ENCODE peak calls at places on chromosomes 7 and 10, in nine cellular contexts. V, M, R, O, C, T, L, Z and G are unnamed samples.
A peak's percentile ranks its signal among the peaks of the same experiment; 100 is the strongest.

GRCh38 chr10:11533328-11533781 is 78.1 kb downstream of the USP6NL start:
- DNase-seq in V (no peak), M (peak; percentile 34), R (peak; percentile 38), O (no peak), C (no peak), T (no peak), L (no peak), Z (no peak), G (no peak)

GRCh38 chr7:51455948-51456347 is 139.3 kb upstream of the COBL start:
- DNase-seq in V (no peak), M (peak; percentile 32), R (no peak), O (no peak), C (no peak), T (no peak), L (no peak), Z (no peak), G (no peak)

GRCh38 chr7:68399991-68400590 is 1198.2 kb upstream of the AUTS2 start:
- DNase-seq in V (no peak), M (no peak), R (no peak), O (no peak), C (no peak), T (no peak), L (no peak), Z (no peak), G (no peak)

GRCh38 chr7:130432886-130433285 is 7.9 kb downstream of the CEP41 start:
- DNase-seq in V (no peak), M (no peak), R (peak; percentile 6), O (no peak), C (no peak), T (no peak), L (no peak), Z (no peak), G (no peak)

GRCh38 chr10:76558586-76558985 is 1079.0 kb downstream of the KCNMA1 start:
- DNase-seq in V (peak; percentile 84), M (no peak), R (peak; percentile 45), O (no peak), C (no peak), T (no peak), L (no peak), Z (no peak), G (no peak)

GRCh38 chr7:6221340-6222319 is 50.8 kb downstream of the CYTH3 start:
- DNase-seq in V (no peak), M (no peak), R (no peak), O (no peak), C (no peak), T (no peak), L (peak; percentile 14), Z (peak; percentile 74), G (no peak)

GRCh38 chr7:39749177-39749576 is 125.8 kb downstream of the RALA start:
- DNase-seq in V (no peak), M (no peak), R (peak; percentile 26), O (no peak), C (no peak), T (no peak), L (no peak), Z (no peak), G (no peak)

GRCh38 chr10:21740989-21741388 is 207.0 kb downstream of the MLLT10 start:
- DNase-seq in V (no peak), M (no peak), R (no peak), O (no peak), C (no peak), T (no peak), L (no peak), Z (peak; percentile 64), G (no peak)

GRCh38 chr7:44143606-44144250 is 2.6 kb upstream of the MYL7 start:
- DNase-seq in V (no peak), M (no peak), R (no peak), O (no peak), C (peak; percentile 10), T (no peak), L (no peak), Z (no peak), G (no peak)

GRCh38 chr7:46168671-46169383 is 247.8 kb upstream of the IGFBP3 start:
- DNase-seq in V (no peak), M (no peak), R (peak; percentile 85), O (no peak), C (no peak), T (no peak), L (no peak), Z (no peak), G (no peak)

GRCh38 chr7:151686016-151686766 is 166.5 kb upstream of the RHEB start:
- DNase-seq in V (no peak), M (no peak), R (no peak), O (peak; percentile 34), C (no peak), T (no peak), L (no peak), Z (no peak), G (no peak)

GRCh38 chr10:92418221-92418620 is 127.3 kb downstream of the MARCHF5 start:
- DNase-seq in V (no peak), M (no peak), R (no peak), O (no peak), C (no peak), T (no peak), L (no peak), Z (no peak), G (no peak)

GRCh38 chr10:92421550-92421949 is 130.6 kb downstream of the MARCHF5 start:
- DNase-seq in V (no peak), M (no peak), R (no peak), O (no peak), C (no peak), T (no peak), L (no peak), Z (no peak), G (no peak)

GRCh38 chr10:92418891-92419290 is 127.9 kb downstream of the MARCHF5 start:
- DNase-seq in V (no peak), M (no peak), R (no peak), O (no peak), C (no peak), T (no peak), L (no peak), Z (no peak), G (no peak)

GRCh38 chr10:92420554-92421275 is 129.7 kb downstream of the MARCHF5 start:
- DNase-seq in V (no peak), M (peak; percentile 30), R (no peak), O (no peak), C (no peak), T (no peak), L (no peak), Z (no peak), G (no peak)

GRCh38 chr10:92419740-92420553 is 129.0 kb downstream of the MARCHF5 start:
- DNase-seq in V (no peak), M (peak; percentile 13), R (no peak), O (peak; percentile 67), C (no peak), T (peak; percentile 37), L (no peak), Z (no peak), G (no peak)
- H3K4me3 ChIP-seq in V (peak overlapping the region; percentile 2), M (peak overlapping the region; percentile 18), R (no peak overlapping the region), O (peak overlapping the region; percentile 4), C (no peak overlapping the region), T (peak overlapping the region; percentile 51), L (no peak overlapping the region), Z (no peak overlapping the region), G (no peak overlapping the region)

DNA sequence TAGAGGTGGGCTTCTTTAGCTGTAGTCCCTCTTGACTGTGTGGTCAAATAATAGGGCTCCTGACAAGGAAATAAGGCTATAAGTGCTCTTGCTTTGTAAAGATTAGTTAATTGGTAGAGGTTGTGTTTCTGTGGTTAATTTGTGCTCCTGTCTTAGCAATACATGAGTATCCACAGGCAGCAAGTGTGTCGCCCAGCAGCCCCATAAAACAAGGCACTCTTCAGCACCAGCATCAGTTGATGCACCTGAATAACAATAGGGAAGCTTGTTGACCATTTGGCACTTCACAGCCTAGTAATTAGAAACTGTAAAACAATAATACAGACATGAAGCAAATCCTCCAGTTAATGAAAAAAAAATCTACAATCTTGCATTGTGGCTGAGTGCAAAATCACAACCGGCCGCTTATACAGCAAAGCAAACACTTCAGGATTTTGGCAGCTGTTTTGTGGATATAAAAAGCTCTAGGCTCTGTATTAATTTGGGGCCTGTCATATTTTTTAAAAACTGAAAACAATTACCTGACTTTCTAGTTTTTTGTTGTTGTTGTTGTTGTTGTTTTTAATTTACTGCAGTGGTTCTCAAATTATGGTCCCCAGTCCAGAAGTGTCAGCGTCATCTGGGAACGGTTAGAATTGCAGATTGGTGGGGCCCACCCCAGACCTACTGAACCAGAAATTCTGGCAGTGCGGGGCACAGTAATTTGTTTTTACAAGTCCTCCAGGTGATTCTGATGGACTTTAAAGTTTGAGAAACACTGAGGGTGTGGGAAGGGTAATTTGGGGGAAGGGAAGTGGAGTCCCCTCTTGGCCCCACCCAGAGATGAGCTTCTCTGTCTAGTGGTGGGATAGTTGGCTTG is 56.8 kb downstream of the AUTS2 start:
- DNase-seq in V (no peak), M (no peak), R (no peak), O (no peak), C (no peak), T (no peak), L (no peak), Z (no peak), G (no peak)
- H3K27me3 ChIP-seq in V (no peaks in the 10 kb centered on the region), M (peaks cover 35% of the 10 kb centered on the region), R (no peaks in the 10 kb centered on the region), O (peaks cover under 1% of the 10 kb centered on the region), C (no peaks in the 10 kb centered on the region), T (no peaks in the 10 kb centered on the region), L (no peaks in the 10 kb centered on the region), Z (no peaks in the 10 kb centered on the region), G (no peaks in the 10 kb centered on the region)

DNA sequence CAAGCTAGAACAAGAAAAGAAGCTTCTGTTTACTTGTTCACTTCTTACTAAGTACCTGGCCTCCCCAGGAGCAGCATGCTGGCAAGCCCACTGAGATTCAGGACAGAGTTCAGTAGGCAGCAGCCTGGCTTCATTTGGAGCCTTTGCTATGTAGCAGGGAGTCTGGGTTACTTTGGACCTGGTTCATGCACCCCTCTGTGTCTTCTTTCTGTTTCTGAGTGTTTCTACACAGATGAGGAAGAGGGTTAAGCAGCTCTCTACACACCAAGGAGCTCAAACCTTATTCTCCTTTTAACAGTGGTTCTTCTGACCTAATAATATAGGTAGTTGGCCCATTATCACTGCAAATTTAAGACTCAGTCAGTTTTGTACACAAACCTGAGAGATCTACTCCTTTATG is 152.9 kb downstream of the ARID5B start:
- DNase-seq in V (no peak), M (no peak), R (no peak), O (no peak), C (no peak), T (no peak), L (no peak), Z (no peak), G (no peak)
- H3K4me3 ChIP-seq in V (peak overlapping the region; percentile 66), M (no peak overlapping the region), R (no peak overlapping the region), O (no peak overlapping the region), C (no peak overlapping the region), T (no peak overlapping the region), L (peak overlapping the region; percentile 7), Z (no peak overlapping the region), G (peak overlapping the region; percentile 10)

GRCh38 chr7:1978656-1979590 is 253.8 kb downstream of the MAD1L1 start:
- DNase-seq in V (no peak), M (no peak), R (no peak), O (no peak), C (peak; percentile 29), T (no peak), L (no peak), Z (no peak), G (no peak)
- H3K27me3 ChIP-seq in V (no peaks in the 10 kb centered on the region), M (no peaks in the 10 kb centered on the region), R (no peaks in the 10 kb centered on the region), O (no peaks in the 10 kb centered on the region), C (no peaks in the 10 kb centered on the region), T (no peaks in the 10 kb centered on the region), L (no peaks in the 10 kb centered on the region), Z (no peaks in the 10 kb centered on the region), G (no peaks in the 10 kb centered on the region)

DNA sequence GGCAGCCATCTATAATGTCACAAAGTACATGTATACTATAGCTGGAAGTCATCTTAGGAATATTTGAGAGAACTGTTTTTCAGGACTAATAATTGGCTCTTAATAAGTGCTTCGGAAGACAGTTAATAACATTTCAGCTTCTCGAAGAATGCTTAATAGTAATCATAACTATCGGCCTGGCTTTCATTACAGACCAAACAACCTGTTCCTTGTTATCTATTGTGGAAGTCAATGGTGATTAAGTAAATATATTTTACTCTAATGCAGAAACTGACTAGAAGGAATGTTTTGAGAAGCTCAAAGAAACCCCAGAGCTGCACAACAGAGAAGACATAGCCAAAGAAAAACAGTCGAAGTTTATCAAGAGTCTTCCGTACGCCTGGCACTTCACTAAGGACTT is 106.8 kb upstream of the FAM133B start:
- DNase-seq in V (no peak), M (no peak), R (no peak), O (no peak), C (no peak), T (no peak), L (no peak), Z (no peak), G (no peak)
- H3K4me3 ChIP-seq in V (no peak overlapping the region), M (no peak overlapping the region), R (no peak overlapping the region), O (no peak overlapping the region), C (no peak overlapping the region), T (no peak overlapping the region), L (no peak overlapping the region), Z (no peak overlapping the region), G (no peak overlapping the region)